ENCODE peak calls at places on chromosomes 12 and 14, in seven cellular contexts. T, G, M, A, J, V and L are unnamed samples.

GRCh38 chr14:75249251-75249957 is 29.2 kb upstream of the FOS start:
- DNase-seq in M (peak), T (no peak), J (peak), G (no peak), A (peak), V (peak), L (peak)

GRCh38 chr14:65623759-65624158 is 211.2 kb downstream of the FUT8 start:
- DNase-seq in T (no peak), V (no peak), G (no peak), A (no peak), J (no peak), M (no peak), L (no peak)

GRCh38 chr12:22299294-22299912 is 35.1 kb downstream of the ST8SIA1 start:
- DNase-seq in T (no peak), M (no peak), G (no peak), A (no peak), J (no peak), V (no peak), L (no peak)

GRCh38 chr12:45388545-45388944 is 172.7 kb downstream of the ANO6 start:
- DNase-seq in G (peak), J (no peak), V (no peak), M (no peak), A (no peak), T (peak), L (peak)

GRCh38 chr12:81167694-81168093 is 89.8 kb downstream of the ACSS3 start:
- DNase-seq in J (no peak), A (no peak), M (no peak), V (no peak), T (no peak), G (no peak), L (no peak)

GRCh38 chr12:96886998-96887677 is 19.9 kb upstream of the NEDD1 start:
- DNase-seq in J (no peak), A (no peak), G (no peak), V (no peak), T (no peak), M (no peak), L (no peak)

GRCh38 chr12:27474344-27474743 is 27.8 kb downstream of the SMCO2 start:
- DNase-seq in T (peak), G (peak), A (no peak), V (no peak), J (no peak), M (no peak), L (peak)

GRCh38 chr14:101400815-101401214 is 160.5 kb upstream of the DIO3 start:
- DNase-seq in J (no peak), M (no peak), A (no peak), G (no peak), T (no peak), V (no peak), L (peak)

GRCh38 chr12:31406345-31406744 is 80.4 kb upstream of the SINHCAF start:
- DNase-seq in M (no peak), J (no peak), G (no peak), T (no peak), V (no peak), A (no peak), L (peak)

GRCh38 chr12:59500915-59501314 is 94.9 kb upstream of the SLC16A7 start:
- DNase-seq in T (no peak), G (no peak), J (no peak), M (no peak), V (no peak), A (no peak), L (no peak)